ENCODE peak calls at places on chromosomes 5 and 9, in four cellular contexts. One of them, this sample, is unnamed. For H3K4me1, the result is how much of the 10 kb centered on the place peaks cover.

GRCh38 chr9:27467486-27467885 is 56.6 kb upstream of the IFNK start:
- DNase-seq in HCT116: no peak
- DNase-seq in A549: no peak
- DNase-seq in K562: no peak
- DNase-seq in this sample: no peak

GRCh38 chr9:14033067-14033466 is 280.9 kb downstream of the NFIB start:
- DNase-seq in HCT116: no peak
- DNase-seq in A549: no peak
- DNase-seq in K562: no peak
- DNase-seq in this sample: no peak

GRCh38 chr9:35490155-35490909 is 421 bp downstream of the RUSC2 start:
- DNase-seq in HCT116: no peak
- DNase-seq in A549: no peak
- DNase-seq in K562: no peak
- DNase-seq in this sample: no peak

GRCh38 chr5:9512452-9512851 is 33.4 kb downstream of the SEMA5A start:
- DNase-seq in HCT116: no peak
- DNase-seq in A549: no peak
- DNase-seq in K562: no peak
- DNase-seq in this sample: no peak

GRCh38 chr5:117054808-117055398 is 480.3 kb upstream of the SEMA6A start:
- DNase-seq in HCT116: no peak
- DNase-seq in A549: no peak
- DNase-seq in K562: no peak
- DNase-seq in this sample: no peak

GRCh38 chr9:34049630-34050384 is 1.1 kb upstream of the UBAP2 start:
- DNase-seq in HCT116: no peak
- DNase-seq in A549: no peak
- DNase-seq in K562: no peak
- DNase-seq in this sample: no peak

GRCh38 chr9:70060148-70060882 is 16.7 kb downstream of the MAMDC2 start:
- DNase-seq in HCT116: no peak
- DNase-seq in A549: no peak
- DNase-seq in K562: no peak
- DNase-seq in this sample: no peak

GRCh38 chr5:113546711-113547159 is 33.2 kb downstream of the YTHDC2 start:
- DNase-seq in HCT116: no peak
- DNase-seq in A549: no peak
- DNase-seq in K562: no peak
- DNase-seq in this sample: no peak

GRCh38 chr9:116900543-116900942 is 213.4 kb downstream of the TRIM32 start:
- DNase-seq in HCT116: no peak
- DNase-seq in A549: no peak
- DNase-seq in K562: no peak
- DNase-seq in this sample: no peak

GRCh38 chr5:107812570-107813141 is 141.9 kb upstream of the EFNA5 start:
- DNase-seq in HCT116: no peak
- DNase-seq in A549: no peak
- DNase-seq in K562: no peak
- DNase-seq in this sample: no peak

GRCh38 chr5:179802207-179802883 is 4.3 kb downstream of the MGAT4B start:
- DNase-seq in HCT116: no peak
- DNase-seq in A549: no peak
- DNase-seq in K562: no peak
- DNase-seq in this sample: no peak

GRCh38 chr9:33304367-33304766 is 14.1 kb downstream of the NFX1 start:
- DNase-seq in HCT116: no peak
- DNase-seq in A549: no peak
- DNase-seq in K562: no peak
- DNase-seq in this sample: no peak

GRCh38 chr5:179258001-179258921 is 87.0 kb downstream of the ADAMTS2 start:
- DNase-seq in HCT116: no peak
- DNase-seq in A549: no peak
- DNase-seq in K562: no peak
- DNase-seq in this sample: no peak

GRCh38 chr5:128825826-128826225 is 139.5 kb upstream of the SLC27A6 start:
- DNase-seq in HCT116: no peak
- DNase-seq in A549: no peak
- DNase-seq in K562: no peak
- DNase-seq in this sample: no peak

GRCh38 chr9:126722922-126723806 is 81.7 kb upstream of the ZBTB43 start:
- DNase-seq in HCT116: no peak
- DNase-seq in A549: no peak
- DNase-seq in K562: peak
- DNase-seq in this sample: no peak

GRCh38 chr9:121772600-121773285 is 121.3 kb downstream of the DAB2IP start:
- DNase-seq in HCT116: no peak
- DNase-seq in A549: no peak
- DNase-seq in K562: no peak
- DNase-seq in this sample: no peak

DNA sequence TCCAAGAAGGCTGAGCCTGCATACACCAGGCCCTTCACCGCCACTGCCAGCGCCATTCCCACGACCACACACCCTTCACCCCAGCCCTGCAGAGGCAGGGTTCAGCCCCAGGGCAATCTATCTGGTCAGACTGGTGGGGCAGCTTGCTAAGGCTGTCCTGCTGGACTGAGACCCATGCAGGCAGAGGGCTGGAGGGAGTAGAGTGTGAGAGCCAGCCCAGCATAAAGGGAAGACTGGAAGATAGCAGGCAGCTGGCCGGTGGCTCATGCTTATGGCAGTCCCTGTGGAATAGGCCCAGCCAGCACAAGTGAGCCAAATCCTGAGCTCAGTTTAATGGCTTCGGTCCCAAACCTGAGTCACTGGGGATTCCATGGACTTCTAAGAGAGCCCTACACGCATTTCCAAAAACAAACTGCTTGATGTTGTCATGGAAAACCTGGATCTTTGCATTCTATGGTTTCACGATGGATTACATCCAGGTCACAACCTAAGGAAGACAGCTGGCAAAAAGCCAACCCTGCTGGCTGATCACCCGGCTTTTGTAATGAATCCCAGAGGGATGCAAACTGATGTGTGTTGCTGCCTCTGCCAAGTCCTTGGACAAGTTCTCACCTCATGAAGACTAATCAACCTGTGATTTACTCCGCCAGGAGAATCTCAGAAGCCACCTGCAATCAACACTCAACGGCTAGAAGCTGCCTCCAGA is 143.7 kb downstream of the LHFPL2 start:
- DNase-seq in HCT116: peak
- DNase-seq in A549: peak
- DNase-seq in K562: no peak
- DNase-seq in this sample: no peak
- TF ChIP-seq REST in HCT116: no peak
- TF ChIP-seq REST in A549: no peak
- TF ChIP-seq REST in K562: no peak
- TF ChIP-seq REST in this sample: no peak

GRCh38 chr5:111739423-111739822 is 17.6 kb downstream of the NREP start:
- DNase-seq in HCT116: no peak
- DNase-seq in A549: no peak
- DNase-seq in K562: no peak
- DNase-seq in this sample: no peak
- H3K4me1 ChIP-seq in HCT116: under half
- H3K4me1 ChIP-seq in A549: under half
- H3K4me1 ChIP-seq in K562: under half
- H3K4me1 ChIP-seq in this sample: under half

GRCh38 chr9:89757776-89758528 is 153.1 kb downstream of the GADD45G start:
- DNase-seq in HCT116: no peak
- DNase-seq in A549: no peak
- DNase-seq in K562: no peak
- DNase-seq in this sample: no peak

GRCh38 chr9:89755835-89756234 is 151.0 kb downstream of the GADD45G start:
- DNase-seq in HCT116: no peak
- DNase-seq in A549: no peak
- DNase-seq in K562: no peak
- DNase-seq in this sample: no peak

GRCh38 chr9:89759563-89759962 is 154.8 kb downstream of the GADD45G start:
- DNase-seq in HCT116: no peak
- DNase-seq in A549: no peak
- DNase-seq in K562: no peak
- DNase-seq in this sample: no peak

GRCh38 chr9:89754223-89754622 is 149.4 kb downstream of the GADD45G start:
- DNase-seq in HCT116: no peak
- DNase-seq in A549: no peak
- DNase-seq in K562: no peak
- DNase-seq in this sample: no peak

GRCh38 chr9:89756891-89757537 is 152.2 kb downstream of the GADD45G start:
- DNase-seq in HCT116: no peak
- DNase-seq in A549: no peak
- DNase-seq in K562: no peak
- DNase-seq in this sample: no peak
- TF ChIP-seq REST in HCT116: no peak
- TF ChIP-seq REST in A549: no peak
- TF ChIP-seq REST in K562: no peak
- TF ChIP-seq REST in this sample: no peak

GRCh38 chr5:43309122-43309521 is 4.1 kb downstream of the HMGCS1 start:
- DNase-seq in HCT116: no peak
- DNase-seq in A549: no peak
- DNase-seq in K562: no peak
- DNase-seq in this sample: no peak
- H3K4me1 ChIP-seq in HCT116: under half
- H3K4me1 ChIP-seq in A549: half or more
- H3K4me1 ChIP-seq in K562: under half
- H3K4me1 ChIP-seq in this sample: under half